ENCODE peak calls at places on chromosome 7, in six cellular contexts. One of them, this sample, is unnamed.
A peak's percentile ranks its signal among the peaks of the same experiment; 100 is the strongest.

GRCh38 chr7:1943326-1943725 is 273.2 kb downstream of the ELFN1 start:
- DNase-seq in ovary: no peak
- DNase-seq in naive thymus-derived CD4-positive, alpha-beta T cell: no peak
- DNase-seq in IMR-90: no peak
- DNase-seq in astrocyte: no peak
- DNase-seq in suprapubic skin: no peak
- DNase-seq in this sample: no peak

GRCh38 chr7:76040126-76040525 is 7.7 kb downstream of the STYXL1 start:
- DNase-seq in naive thymus-derived CD4-positive, alpha-beta T cell: no peak
- DNase-seq in astrocyte: no peak
- DNase-seq in suprapubic skin: no peak
- DNase-seq in ovary: no peak
- DNase-seq in IMR-90: no peak
- DNase-seq in this sample: no peak

GRCh38 chr7:114889646-114890285 is 32.1 kb upstream of the MDFIC start:
- DNase-seq in naive thymus-derived CD4-positive, alpha-beta T cell: no peak
- DNase-seq in ovary: no peak
- DNase-seq in astrocyte: peak; percentile 99
- DNase-seq in IMR-90: peak; percentile 99
- DNase-seq in suprapubic skin: no peak
- DNase-seq in this sample: no peak

GRCh38 chr7:519429-519973 is at the start of gene PDGFA:
- DNase-seq in astrocyte: peak; percentile 37
- DNase-seq in naive thymus-derived CD4-positive, alpha-beta T cell: no peak
- DNase-seq in ovary: no peak
- DNase-seq in IMR-90: peak; percentile 39
- DNase-seq in suprapubic skin: no peak
- DNase-seq in this sample: peak; percentile 62

GRCh38 chr7:105304040-105304895 is 84.5 kb downstream of the SRPK2 start:
- DNase-seq in suprapubic skin: no peak
- DNase-seq in naive thymus-derived CD4-positive, alpha-beta T cell: no peak
- DNase-seq in ovary: no peak
- DNase-seq in IMR-90: peak; percentile 77
- DNase-seq in astrocyte: peak; percentile 60
- DNase-seq in this sample: peak; percentile 33

GRCh38 chr7:19619122-19619521 is 89.7 kb downstream of the POLR1F start:
- DNase-seq in IMR-90: no peak
- DNase-seq in suprapubic skin: no peak
- DNase-seq in naive thymus-derived CD4-positive, alpha-beta T cell: no peak
- DNase-seq in astrocyte: no peak
- DNase-seq in ovary: no peak
- DNase-seq in this sample: no peak

GRCh38 chr7:3884543-3884942 is 583.5 kb downstream of the SDK1 start:
- DNase-seq in IMR-90: no peak
- DNase-seq in astrocyte: no peak
- DNase-seq in suprapubic skin: no peak
- DNase-seq in naive thymus-derived CD4-positive, alpha-beta T cell: no peak
- DNase-seq in ovary: no peak
- DNase-seq in this sample: no peak

GRCh38 chr7:105838273-105839141 is 37.9 kb downstream of the ATXN7L1 start:
- DNase-seq in ovary: peak; percentile 42
- DNase-seq in IMR-90: peak; percentile 73
- DNase-seq in astrocyte: peak; percentile 81
- DNase-seq in suprapubic skin: no peak
- DNase-seq in naive thymus-derived CD4-positive, alpha-beta T cell: no peak
- DNase-seq in this sample: no peak

GRCh38 chr7:7017707-7018265 is 164.6 kb upstream of the C1GALT1 start:
- DNase-seq in astrocyte: no peak
- DNase-seq in ovary: no peak
- DNase-seq in naive thymus-derived CD4-positive, alpha-beta T cell: no peak
- DNase-seq in suprapubic skin: no peak
- DNase-seq in IMR-90: no peak
- DNase-seq in this sample: no peak

GRCh38 chr7:114708646-114709045 is 213.2 kb upstream of the MDFIC start:
- DNase-seq in suprapubic skin: no peak
- DNase-seq in astrocyte: no peak
- DNase-seq in naive thymus-derived CD4-positive, alpha-beta T cell: no peak
- DNase-seq in IMR-90: no peak
- DNase-seq in ovary: no peak
- DNase-seq in this sample: no peak

GRCh38 chr7:112091768-112092167 is 114.4 kb downstream of the DOCK4 start:
- DNase-seq in ovary: no peak
- DNase-seq in astrocyte: no peak
- DNase-seq in suprapubic skin: no peak
- DNase-seq in naive thymus-derived CD4-positive, alpha-beta T cell: no peak
- DNase-seq in IMR-90: no peak
- DNase-seq in this sample: no peak

GRCh38 chr7:133873631-133874030 is 253.5 kb upstream of the LRGUK start:
- DNase-seq in ovary: no peak
- DNase-seq in astrocyte: peak; percentile 5
- DNase-seq in IMR-90: peak; percentile 34
- DNase-seq in naive thymus-derived CD4-positive, alpha-beta T cell: no peak
- DNase-seq in suprapubic skin: no peak
- DNase-seq in this sample: no peak

GRCh38 chr7:102248456-102249395 is 37.9 kb upstream of the SH2B2 start:
- DNase-seq in astrocyte: no peak
- DNase-seq in naive thymus-derived CD4-positive, alpha-beta T cell: no peak
- DNase-seq in suprapubic skin: no peak
- DNase-seq in ovary: no peak
- DNase-seq in IMR-90: no peak
- DNase-seq in this sample: no peak

GRCh38 chr7:155644971-155645509 is 579 bp downstream of the RBM33 start:
- DNase-seq in naive thymus-derived CD4-positive, alpha-beta T cell: no peak
- DNase-seq in astrocyte: peak; percentile 1
- DNase-seq in suprapubic skin: no peak
- DNase-seq in ovary: peak; percentile 33
- DNase-seq in IMR-90: no peak
- DNase-seq in this sample: peak; percentile 28

GRCh38 chr7:391961-392524 is 102.1 kb downstream of the FOXL3 start:
- DNase-seq in naive thymus-derived CD4-positive, alpha-beta T cell: no peak
- DNase-seq in ovary: no peak
- DNase-seq in IMR-90: no peak
- DNase-seq in suprapubic skin: peak; percentile 53
- DNase-seq in astrocyte: no peak
- DNase-seq in this sample: no peak

GRCh38 chr7:2870471-2870941 is 26.4 kb upstream of the GNA12 start:
- DNase-seq in ovary: peak; percentile 89
- DNase-seq in IMR-90: peak; percentile 61
- DNase-seq in suprapubic skin: peak; percentile 84
- DNase-seq in naive thymus-derived CD4-positive, alpha-beta T cell: peak; percentile 49
- DNase-seq in astrocyte: peak; percentile 44
- DNase-seq in this sample: no peak

GRCh38 chr7:41147651-41148360 is 555.1 kb downstream of the INHBA start:
- DNase-seq in naive thymus-derived CD4-positive, alpha-beta T cell: no peak
- DNase-seq in IMR-90: no peak
- DNase-seq in astrocyte: peak; percentile 55
- DNase-seq in suprapubic skin: no peak
- DNase-seq in ovary: no peak
- DNase-seq in this sample: no peak

GRCh38 chr7:41148521-41148951 is 554.4 kb downstream of the INHBA start:
- DNase-seq in IMR-90: peak; percentile 91
- DNase-seq in astrocyte: peak; percentile 97
- DNase-seq in suprapubic skin: no peak
- DNase-seq in naive thymus-derived CD4-positive, alpha-beta T cell: no peak
- DNase-seq in ovary: no peak
- DNase-seq in this sample: no peak

GRCh38 chr7:41145656-41146055 is 557.2 kb downstream of the INHBA start:
- DNase-seq in naive thymus-derived CD4-positive, alpha-beta T cell: no peak
- DNase-seq in astrocyte: no peak
- DNase-seq in IMR-90: peak; percentile 52
- DNase-seq in suprapubic skin: no peak
- DNase-seq in ovary: no peak
- DNase-seq in this sample: no peak

GRCh38 chr7:41149576-41149975 is 553.3 kb downstream of the INHBA start:
- DNase-seq in IMR-90: no peak
- DNase-seq in naive thymus-derived CD4-positive, alpha-beta T cell: no peak
- DNase-seq in suprapubic skin: peak; percentile 60
- DNase-seq in astrocyte: no peak
- DNase-seq in ovary: no peak
- DNase-seq in this sample: no peak

GRCh38 chr7:41146423-41146822 is 556.5 kb downstream of the INHBA start:
- DNase-seq in naive thymus-derived CD4-positive, alpha-beta T cell: no peak
- DNase-seq in ovary: no peak
- DNase-seq in astrocyte: no peak
- DNase-seq in IMR-90: no peak
- DNase-seq in suprapubic skin: no peak
- DNase-seq in this sample: no peak
- H3K9me3 ChIP-seq in naive thymus-derived CD4-positive, alpha-beta T cell: no peaks in the 10 kb centered on the region
- H3K9me3 ChIP-seq in ovary: no peaks in the 10 kb centered on the region
- H3K9me3 ChIP-seq in astrocyte: no peaks in the 10 kb centered on the region
- H3K9me3 ChIP-seq in IMR-90: no peaks in the 10 kb centered on the region
- H3K9me3 ChIP-seq in suprapubic skin: no peaks in the 10 kb centered on the region
- H3K9me3 ChIP-seq in this sample: no peaks in the 10 kb centered on the region

DNA sequence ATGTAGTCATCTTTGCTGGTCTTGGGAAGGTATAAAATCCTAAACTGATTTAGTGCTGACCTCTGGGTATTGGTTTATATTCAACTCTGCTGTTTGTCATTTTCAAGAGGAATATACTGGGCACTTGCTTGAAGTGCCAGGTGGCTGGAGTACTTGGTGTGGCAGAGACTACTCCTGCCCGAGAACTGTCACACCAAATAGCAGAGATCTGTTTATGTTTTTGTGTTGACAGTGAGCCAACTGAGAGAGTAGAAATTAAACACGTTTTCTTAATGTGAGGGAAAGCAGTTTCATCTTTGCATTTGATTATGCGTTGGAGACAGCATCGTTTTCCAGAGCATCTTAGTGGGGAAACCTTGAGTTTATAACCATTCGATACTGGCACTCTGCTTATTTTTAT is 174.4 kb downstream of the CDCA7L start:
- DNase-seq in astrocyte: no peak
- DNase-seq in IMR-90: no peak
- DNase-seq in ovary: no peak
- DNase-seq in suprapubic skin: no peak
- DNase-seq in naive thymus-derived CD4-positive, alpha-beta T cell: no peak
- DNase-seq in this sample: no peak
- H3K4me3 ChIP-seq in astrocyte: no peak overlapping the region
- H3K4me3 ChIP-seq in IMR-90: no peak overlapping the region
- H3K4me3 ChIP-seq in ovary: no peak overlapping the region
- H3K4me3 ChIP-seq in suprapubic skin: no peak overlapping the region
- H3K4me3 ChIP-seq in naive thymus-derived CD4-positive, alpha-beta T cell: no peak overlapping the region
- H3K4me3 ChIP-seq in this sample: no peak overlapping the region

DNA sequence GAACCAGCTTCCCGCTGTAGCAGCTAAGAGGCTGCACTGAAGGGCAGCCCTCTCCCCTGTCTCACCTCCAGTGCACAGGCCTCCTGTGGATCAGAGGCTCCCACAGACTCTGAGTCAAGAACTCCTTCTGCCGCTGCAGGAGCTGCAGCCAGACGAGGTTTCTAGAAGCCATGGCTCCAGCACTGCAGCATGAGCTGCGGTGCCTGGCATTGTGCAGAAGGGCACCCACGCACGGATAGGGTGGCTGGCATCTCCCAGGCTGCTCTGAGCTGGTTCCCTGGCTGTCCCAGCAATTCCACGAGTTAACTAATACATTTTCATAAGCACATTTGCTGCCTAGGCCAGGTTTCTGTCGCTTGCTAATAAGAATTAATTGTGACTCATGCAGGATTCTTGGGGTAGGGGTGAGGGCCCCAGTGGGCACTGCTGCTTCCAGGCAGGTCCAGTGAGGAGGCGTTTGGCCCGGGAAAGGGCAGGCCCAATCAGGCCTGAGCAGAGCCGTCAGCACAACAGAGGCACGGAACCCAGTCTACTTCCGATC is 594.2 kb downstream of the DNAJB6 start:
- DNase-seq in IMR-90: no peak
- DNase-seq in ovary: no peak
- DNase-seq in astrocyte: no peak
- DNase-seq in naive thymus-derived CD4-positive, alpha-beta T cell: no peak
- DNase-seq in suprapubic skin: no peak
- DNase-seq in this sample: no peak
- H3K9me3 ChIP-seq in IMR-90: peaks cover 55% of the 10 kb centered on the region
- H3K9me3 ChIP-seq in ovary: no peaks in the 10 kb centered on the region
- H3K9me3 ChIP-seq in astrocyte: peaks cover 22% of the 10 kb centered on the region
- H3K9me3 ChIP-seq in naive thymus-derived CD4-positive, alpha-beta T cell: no peaks in the 10 kb centered on the region
- H3K9me3 ChIP-seq in suprapubic skin: peaks cover 13% of the 10 kb centered on the region
- H3K9me3 ChIP-seq in this sample: peaks cover 6% of the 10 kb centered on the region

DNA sequence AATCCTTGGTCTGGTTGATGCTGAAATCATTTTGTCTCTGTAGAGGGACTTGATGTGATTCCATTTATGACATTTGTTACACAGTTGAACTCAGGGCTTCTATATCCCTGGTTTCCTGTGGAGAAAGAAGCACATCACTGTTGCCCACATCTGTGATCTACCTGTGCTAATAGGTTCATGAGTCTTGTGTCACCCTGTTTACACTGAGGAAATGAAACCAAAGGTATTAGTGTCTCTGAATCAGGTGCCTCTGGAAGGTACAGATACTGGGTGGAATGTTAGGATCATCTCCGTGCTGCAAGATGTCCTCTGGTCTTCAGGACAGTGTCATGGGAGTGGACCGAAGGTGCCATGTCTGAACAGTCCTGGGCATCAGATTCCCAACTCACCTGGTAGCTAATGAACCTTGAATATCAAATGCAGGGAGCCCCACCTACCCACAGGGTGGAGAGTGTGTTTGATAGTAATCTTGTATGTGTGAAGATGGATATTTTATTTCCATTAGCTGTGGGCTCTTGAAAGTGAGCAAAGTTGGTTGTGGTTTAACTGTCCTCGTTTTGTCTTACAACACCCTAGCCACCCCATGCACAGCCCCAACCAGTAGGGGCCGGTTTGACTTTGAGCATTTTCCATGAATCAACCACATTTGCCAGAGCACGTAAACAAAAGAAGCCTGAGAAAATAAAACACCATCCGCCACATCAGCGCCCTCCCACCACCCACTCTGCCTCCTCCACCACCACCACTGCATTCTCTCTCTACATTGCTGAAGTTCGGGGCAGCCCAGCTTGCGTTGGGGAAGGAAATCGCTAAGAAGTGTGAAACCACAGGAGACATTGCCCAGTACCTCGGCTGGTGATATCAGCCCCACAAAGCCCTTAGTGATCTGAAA is 40.7 kb downstream of the TARP start:
- DNase-seq in naive thymus-derived CD4-positive, alpha-beta T cell: peak; percentile 16
- DNase-seq in astrocyte: peak; percentile 71
- DNase-seq in ovary: no peak
- DNase-seq in IMR-90: peak; percentile 10
- DNase-seq in suprapubic skin: no peak
- DNase-seq in this sample: no peak
- H3K4me3 ChIP-seq in naive thymus-derived CD4-positive, alpha-beta T cell: peak overlapping the region; percentile 2
- H3K4me3 ChIP-seq in astrocyte: no peak overlapping the region
- H3K4me3 ChIP-seq in ovary: no peak overlapping the region
- H3K4me3 ChIP-seq in IMR-90: no peak overlapping the region
- H3K4me3 ChIP-seq in suprapubic skin: no peak overlapping the region
- H3K4me3 ChIP-seq in this sample: no peak overlapping the region

GRCh38 chr7:63042730-63043511 is 955.7 kb upstream of the ZNF722 start:
- DNase-seq in naive thymus-derived CD4-positive, alpha-beta T cell: no peak
- DNase-seq in astrocyte: no peak
- DNase-seq in suprapubic skin: no peak
- DNase-seq in ovary: no peak
- DNase-seq in IMR-90: no peak
- DNase-seq in this sample: no peak
- H3K9me3 ChIP-seq in naive thymus-derived CD4-positive, alpha-beta T cell: no peaks in the 10 kb centered on the region
- H3K9me3 ChIP-seq in astrocyte: peaks cover 16% of the 10 kb centered on the region
- H3K9me3 ChIP-seq in suprapubic skin: peaks cover 29% of the 10 kb centered on the region
- H3K9me3 ChIP-seq in ovary: no peaks in the 10 kb centered on the region
- H3K9me3 ChIP-seq in IMR-90: peaks cover 58% of the 10 kb centered on the region
- H3K9me3 ChIP-seq in this sample: no peaks in the 10 kb centered on the region

This sample was measured in MG63.